ENCODE peak calls at places on chromosome 16, in nine cellular contexts. V, C, N, X, T, S, F, B and I are unnamed samples.

GRCh38 chr16:10923146-10923649 is 19.1 kb downstream of the DEXI start:
- DNase-seq in X (no peak), F (no peak), B (peak; percentile 27), N (no peak), S (no peak), C (no peak), T (no peak), V (no peak), I (no peak)

GRCh38 chr16:76162046-76162445 is 115.2 kb upstream of the CNTNAP4 start:
- DNase-seq in C (no peak), T (no peak), B (no peak), N (no peak), X (no peak), S (no peak), F (no peak), V (no peak), I (no peak)

GRCh38 chr16:79509221-79509631 is 91.3 kb downstream of the MAF start:
- DNase-seq in X (no peak), S (no peak), B (no peak), C (no peak), N (no peak), V (no peak), F (no peak), T (no peak), I (no peak)

GRCh38 chr16:68368602-68368944 is 57.8 kb downstream of the PRMT7 start:
- DNase-seq in C (no peak), X (no peak), B (peak; percentile 47), N (peak; percentile 49), S (no peak), F (no peak), T (no peak), V (no peak), I (no peak)

GRCh38 chr16:11253995-11254912 is 1.8 kb downstream of the SOCS1 start:
- DNase-seq in F (no peak), B (no peak), S (no peak), T (no peak), V (no peak), N (no peak), C (no peak), X (no peak), I (peak; percentile 80)

GRCh38 chr16:13873835-13874438 is 46.0 kb upstream of the ERCC4 start:
- DNase-seq in T (peak; percentile 41), B (no peak), F (no peak), V (no peak), S (no peak), X (no peak), C (no peak), N (no peak), I (no peak)

GRCh38 chr16:83005653-83006160 is 378.9 kb downstream of the CDH13 start:
- DNase-seq in N (no peak), B (no peak), T (no peak), X (no peak), F (no peak), V (no peak), C (no peak), S (no peak), I (no peak)

GRCh38 chr16:10787304-10787703 is 31.3 kb downstream of the TVP23A start:
- DNase-seq in N (no peak), B (no peak), X (no peak), T (no peak), F (no peak), S (no peak), V (no peak), C (peak; percentile 16), I (no peak)

GRCh38 chr16:52713740-52714139 is 166.8 kb upstream of the TOX3 start:
- DNase-seq in C (no peak), F (no peak), S (no peak), T (no peak), B (no peak), V (no peak), N (no peak), X (no peak), I (no peak)

GRCh38 chr16:7456221-7456620 is 123.6 kb downstream of the RBFOX1 start:
- DNase-seq in X (no peak), N (no peak), F (no peak), T (no peak), C (peak; percentile 68), B (no peak), V (no peak), S (no peak), I (no peak)

GRCh38 chr16:27286446-27286845 is 17.9 kb upstream of the NSMCE1 start:
- DNase-seq in F (no peak), T (no peak), S (no peak), C (no peak), B (no peak), N (no peak), V (no peak), X (peak; percentile 85), I (no peak)

GRCh38 chr16:77336637-77337036 is 98.2 kb downstream of the ADAMTS18 start:
- DNase-seq in T (no peak), C (peak; percentile 30), B (no peak), X (no peak), F (no peak), N (no peak), S (no peak), V (no peak), I (no peak)

GRCh38 chr16:7839568-7839967 is 506.9 kb downstream of the RBFOX1 start:
- DNase-seq in X (no peak), N (no peak), S (no peak), T (no peak), C (no peak), V (no peak), F (no peak), B (no peak), I (no peak)